ENCODE peak calls at places on chromosomes 3 and 15, in seven cellular contexts. E, Q, G, O, N, Y and Z are unnamed samples.

GRCh38 chr3:50620420-50620819 is 3.5 kb downstream of the MAPKAPK3 start:
- DNase-seq in G (no peak), Q (no peak), E (peak), O (no peak), Y (no peak), N (no peak), Z (no peak)

GRCh38 chr3:69008980-69009379 is 4.5 kb downstream of the EOGT start:
- DNase-seq in O (peak), G (no peak), E (no peak), Q (no peak), Y (no peak), N (no peak), Z (no peak)

GRCh38 chr15:69298697-69299441 is at the start of gene PAQR5:
- DNase-seq in G (peak), E (no peak), N (no peak), O (peak), Q (no peak), Y (peak), Z (no peak)

GRCh38 chr3:16063603-16064002 is 110.9 kb upstream of the GALNT15 start:
- DNase-seq in Q (no peak), E (no peak), G (no peak), N (no peak), O (no peak), Y (no peak), Z (no peak)

GRCh38 chr3:52108302-52109232 is 45.7 kb downstream of the POC1A start:
- DNase-seq in Q (no peak), E (no peak), G (no peak), N (no peak), O (peak), Y (no peak), Z (no peak)

GRCh38 chr15:39392469-39393047 is 188.3 kb upstream of the THBS1 start:
- DNase-seq in Y (no peak), E (no peak), N (no peak), O (no peak), Q (no peak), G (no peak), Z (no peak)

GRCh38 chr3:104460477-104461406 is 906.0 kb upstream of the ALCAM start:
- DNase-seq in Y (no peak), E (no peak), O (peak), N (no peak), G (no peak), Q (no peak), Z (no peak)

GRCh38 chr3:112653881-112654300 is 12.9 kb upstream of the CCDC80 start:
- DNase-seq in E (no peak), Y (no peak), G (no peak), N (no peak), O (no peak), Q (no peak), Z (no peak)

GRCh38 chr3:14145236-14145635 is 20.4 kb downstream of the TMEM43 start:
- DNase-seq in G (no peak), Q (no peak), Y (no peak), E (no peak), N (no peak), O (no peak), Z (no peak)

GRCh38 chr15:49495993-49496747 is 73.1 kb downstream of the FGF7 start:
- DNase-seq in O (no peak), Y (no peak), Q (no peak), G (no peak), E (no peak), N (no peak), Z (no peak)

GRCh38 chr3:14494279-14494972 is 45.7 kb downstream of the GRIP2 start:
- DNase-seq in N (no peak), Y (no peak), Q (no peak), G (no peak), O (no peak), E (no peak), Z (no peak)

GRCh38 chr3:27360113-27361078 is 8.8 kb downstream of the NEK10 start:
- DNase-seq in G (peak), Y (peak), O (no peak), E (no peak), N (no peak), Q (peak), Z (peak)

GRCh38 chr3:174532216-174532615 is 326.9 kb upstream of the NAALADL2 start:
- DNase-seq in O (no peak), N (no peak), E (no peak), G (no peak), Y (no peak), Q (no peak), Z (no peak)

GRCh38 chr3:129312671-129313414 is 34.2 kb downstream of the HMCES start:
- DNase-seq in G (no peak), E (no peak), N (no peak), Q (no peak), O (no peak), Y (no peak), Z (no peak)

GRCh38 chr15:45129651-45130129 is at the start of the genes DUOX1 and DUOXA1:
- DNase-seq in E (no peak), G (peak), N (no peak), Q (no peak), O (peak), Y (peak), Z (no peak)

GRCh38 chr3:144085964-144086363 is 114.3 kb downstream of the DIPK2A start:
- DNase-seq in G (no peak), E (peak), Y (no peak), N (no peak), Q (no peak), O (no peak), Z (no peak)

GRCh38 chr3:147890114-147890513 is 480.9 kb downstream of the ZIC1 start:
- DNase-seq in O (no peak), E (no peak), N (no peak), Y (no peak), Q (no peak), G (no peak), Z (no peak)

GRCh38 chr3:19146685-19147650 is 1.3 kb upstream of the KCNH8 start:
- DNase-seq in E (peak), G (peak), N (peak), O (peak), Y (peak), Q (peak), Z (no peak)

GRCh38 chr3:122961146-122961545 is 66.4 kb downstream of the SEMA5B start:
- DNase-seq in N (no peak), E (no peak), Q (no peak), Y (no peak), O (no peak), G (peak), Z (no peak)

GRCh38 chr3:16300282-16300681 is 35.3 kb downstream of the OXNAD1 start:
- DNase-seq in N (no peak), E (no peak), G (no peak), Y (no peak), Q (no peak), O (no peak), Z (no peak)

GRCh38 chr3:64935995-64936394 is 248.2 kb upstream of the ADAMTS9 start:
- DNase-seq in O (no peak), E (no peak), N (no peak), G (no peak), Q (no peak), Y (no peak), Z (no peak)

GRCh38 chr3:126049289-126050049 is 34.5 kb downstream of the SLC41A3 start:
- DNase-seq in O (no peak), Y (no peak), Q (peak), N (no peak), G (no peak), E (no peak), Z (no peak)

GRCh38 chr3:151770941-151771340 is 37.2 kb downstream of the AADACL2 start:
- DNase-seq in G (peak), E (no peak), O (no peak), N (no peak), Y (peak), Q (peak), Z (no peak)

GRCh38 chr3:78690806-78691205 is 1077.0 kb downstream of the ROBO1 start:
- DNase-seq in Y (no peak), G (no peak), O (no peak), Q (no peak), N (no peak), E (no peak), Z (no peak)

GRCh38 chr3:52973806-52974205 is 72.1 kb downstream of the SFMBT1 start:
- DNase-seq in N (no peak), E (no peak), G (no peak), O (no peak), Q (no peak), Y (no peak), Z (no peak)

GRCh38 chr3:9916734-9917680 is at the start of gene IL17RC:
- DNase-seq in G (peak), N (peak), O (peak), Y (peak), Q (peak), E (no peak), Z (no peak)

GRCh38 chr3:41158947-41159346 is 40.4 kb upstream of the CTNNB1 start:
- DNase-seq in E (no peak), N (no peak), O (no peak), Q (no peak), G (peak), Y (no peak), Z (no peak)

GRCh38 chr3:41163399-41163798 is 35.9 kb upstream of the CTNNB1 start:
- DNase-seq in E (no peak), Q (no peak), O (no peak), G (no peak), N (no peak), Y (no peak), Z (no peak)

GRCh38 chr3:41162981-41163380 is 36.3 kb upstream of the CTNNB1 start:
- DNase-seq in N (no peak), O (no peak), E (no peak), Q (no peak), G (no peak), Y (no peak), Z (no peak)

GRCh38 chr3:41162541-41162940 is 36.8 kb upstream of the CTNNB1 start:
- DNase-seq in O (no peak), Y (no peak), Q (no peak), N (no peak), E (no peak), G (no peak), Z (no peak)

DNA sequence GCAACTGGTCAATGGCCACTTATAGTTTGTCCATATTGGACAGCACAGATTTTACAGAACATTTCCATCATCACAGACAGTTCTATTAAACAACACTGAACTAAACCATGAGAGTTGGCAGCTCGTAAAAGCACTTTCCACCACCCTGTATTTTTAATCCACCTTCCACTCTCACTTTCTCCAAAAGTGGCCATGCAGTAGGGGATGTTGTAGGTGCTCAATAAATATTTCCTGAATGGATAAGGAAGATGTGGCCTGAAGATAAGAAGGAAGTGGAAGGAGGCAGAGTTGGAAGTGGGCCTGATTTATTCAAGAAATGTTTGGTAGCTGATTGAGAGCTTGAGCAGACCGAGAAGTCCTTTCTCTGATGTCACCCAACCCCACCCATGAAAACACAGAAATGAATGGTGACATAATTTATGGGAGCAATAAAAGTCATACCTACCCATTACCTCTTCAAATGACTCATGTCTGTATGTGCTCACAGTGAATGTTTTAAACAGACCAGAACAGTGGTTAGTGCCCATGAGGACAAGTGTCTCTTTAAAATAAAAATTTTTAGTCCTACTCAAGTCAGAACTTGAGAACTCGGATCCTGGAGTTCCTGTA is 39.6 kb upstream of the CTNNB1 start:
- DNase-seq in G (peak), Y (no peak), O (no peak), E (no peak), Q (no peak), N (no peak), Z (no peak)
- TF ChIP-seq POLR2AphosphoS5 in G (no peak), Y (no peak), O (no peak), E (no peak), Q (no peak), N (no peak), Z (no peak)

GRCh38 chr3:114609952-114610351 is 316.1 kb downstream of the TIGIT start:
- DNase-seq in N (no peak), Q (no peak), Y (no peak), O (no peak), E (no peak), G (no peak), Z (no peak)

GRCh38 chr3:114619771-114620170 is 325.9 kb downstream of the TIGIT start:
- DNase-seq in G (no peak), E (no peak), N (no peak), Q (no peak), O (no peak), Y (no peak), Z (no peak)

DNA sequence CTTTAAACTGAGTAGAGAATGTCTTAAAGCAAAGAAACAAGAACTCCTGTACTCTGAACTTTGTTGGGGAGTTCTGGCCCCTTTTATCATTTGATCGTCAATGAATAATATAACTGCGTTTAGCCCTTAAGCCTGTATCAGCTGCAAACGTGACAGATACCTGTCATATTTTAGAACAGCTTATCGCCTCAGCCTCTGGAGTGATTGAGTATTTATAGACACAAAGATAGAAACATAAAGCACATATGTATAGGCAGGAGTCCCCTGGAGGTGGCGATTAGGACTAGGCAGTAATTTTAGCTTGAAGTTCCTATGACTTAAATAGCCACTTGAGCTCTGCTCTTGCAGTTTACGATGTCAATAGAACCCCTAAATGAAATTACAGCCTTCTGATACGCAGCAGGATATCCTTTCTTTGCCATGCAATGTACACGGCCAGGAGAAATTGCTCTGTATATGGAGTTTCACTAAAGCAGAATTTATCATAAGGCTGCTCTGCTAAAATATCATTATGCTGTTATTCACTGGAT is 321.8 kb downstream of the TIGIT start:
- DNase-seq in E (no peak), O (no peak), G (no peak), N (no peak), Y (no peak), Q (no peak), Z (no peak)
- TF ChIP-seq POLR2AphosphoS5 in E (no peak), O (no peak), G (no peak), N (no peak), Y (no peak), Q (no peak), Z (no peak)

DNA sequence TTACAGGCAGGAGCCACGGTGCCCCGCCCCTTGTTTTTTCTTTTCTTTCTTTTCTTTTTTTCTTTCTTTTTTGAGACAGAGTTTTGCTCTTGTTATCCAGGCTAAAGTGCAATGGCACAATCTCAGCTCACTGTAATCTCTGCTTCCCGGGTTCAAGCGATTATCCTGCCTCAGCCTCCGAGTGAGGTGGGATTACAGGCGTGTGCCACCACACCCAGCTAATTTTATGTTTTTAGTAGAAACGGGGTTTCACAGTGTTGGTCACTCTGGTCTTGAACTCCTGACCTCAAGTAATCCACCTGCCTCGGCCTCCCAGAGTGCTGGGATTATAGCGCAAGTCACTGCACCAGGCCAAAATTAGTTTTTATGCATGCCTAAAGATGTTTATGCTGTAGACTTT is 2.5 kb downstream of the RPL35A start:
- DNase-seq in E (no peak), G (no peak), N (no peak), Q (no peak), Y (no peak), O (no peak), Z (no peak)
- TF ChIP-seq POLR2AphosphoS5 in E (no peak), G (no peak), N (no peak), Q (no peak), Y (no peak), O (no peak), Z (no peak)

GRCh38 chr3:49199244-49199899 is 28.0 kb downstream of the KLHDC8B start:
- DNase-seq in Y (peak), E (no peak), G (peak), Q (no peak), O (peak), N (peak), Z (no peak)
- TF ChIP-seq POLR2AphosphoS5 in Y (no peak), E (no peak), G (peak), Q (no peak), O (no peak), N (peak), Z (no peak)